ENCODE peak calls at places on chromosomes 7 and 10, in nine cellular contexts. O, M, R, Q, E, F, B, S and H are unnamed samples.

GRCh38 chr10:98417481-98417959 is 2.5 kb upstream of the PYROXD2 start:
- DNase-seq in B (no peak), Q (no peak), E (no peak), R (no peak), S (no peak), F (no peak), O (peak), M (no peak), H (no peak)

GRCh38 chr7:27203378-27203953 is 3.6 kb upstream of the HOXA13 start:
- DNase-seq in B (no peak), F (no peak), M (no peak), E (no peak), Q (no peak), O (no peak), S (peak), R (no peak), H (no peak)

GRCh38 chr10:63227207-63227895 is 94.2 kb downstream of the NRBF2 start:
- DNase-seq in M (no peak), R (no peak), E (peak), F (no peak), Q (no peak), S (peak), B (no peak), O (no peak), H (no peak)

GRCh38 chr10:89540550-89540949 is 5.2 kb upstream of the SLC16A12 start:
- DNase-seq in E (no peak), O (no peak), M (no peak), R (no peak), F (no peak), S (peak), Q (no peak), B (no peak), H (peak)

GRCh38 chr7:81120141-81120540 is 201.3 kb upstream of the SEMA3C start:
- DNase-seq in O (no peak), E (no peak), B (no peak), S (no peak), Q (no peak), F (no peak), R (no peak), M (no peak), H (no peak)

GRCh38 chr7:41579961-41580935 is 122.6 kb downstream of the INHBA start:
- DNase-seq in Q (no peak), R (no peak), S (peak), B (peak), E (no peak), F (no peak), O (no peak), M (no peak), H (peak)

GRCh38 chr10:120456626-120457430 is at the start of gene PLPP4:
- DNase-seq in B (peak), F (peak), Q (no peak), O (no peak), S (peak), E (no peak), M (peak), R (no peak), H (peak)

GRCh38 chr7:74082770-74083116 is 861 bp upstream of the LIMK1 start:
- DNase-seq in M (no peak), F (no peak), B (no peak), O (no peak), S (no peak), R (no peak), E (no peak), Q (peak), H (no peak)

GRCh38 chr7:143884276-143884977 is 17.5 kb downstream of the TCAF1 start:
- DNase-seq in R (no peak), O (no peak), F (no peak), Q (no peak), S (no peak), B (no peak), M (no peak), E (no peak), H (no peak)

GRCh38 chr7:108324053-108325038 is 131.9 kb downstream of the NRCAM start:
- DNase-seq in O (no peak), E (no peak), F (no peak), Q (no peak), M (no peak), B (no peak), S (no peak), R (no peak), H (no peak)

GRCh38 chr10:25831138-25831537 is 102.9 kb upstream of the MYO3A start:
- DNase-seq in O (no peak), B (no peak), R (no peak), F (no peak), E (no peak), Q (no peak), M (no peak), S (no peak), H (no peak)

GRCh38 chr10:58508316-58508715 is 4.4 kb upstream of the BICC1 start:
- DNase-seq in B (peak), S (peak), R (no peak), E (no peak), F (no peak), Q (no peak), M (no peak), O (no peak), H (peak)

GRCh38 chr7:129535896-129536295 is 33.6 kb downstream of the SMKR1 start:
- DNase-seq in E (no peak), B (no peak), S (no peak), M (no peak), O (no peak), F (no peak), R (peak), Q (no peak), H (no peak)

GRCh38 chr7:135235841-135236240 is 2.2 kb downstream of the STRA8 start:
- DNase-seq in O (no peak), F (no peak), S (no peak), M (no peak), R (no peak), B (no peak), Q (no peak), E (no peak), H (no peak)

GRCh38 chr7:95578299-95578855 is 17.9 kb downstream of the PDK4 start:
- DNase-seq in O (no peak), F (no peak), R (no peak), E (no peak), Q (no peak), S (no peak), B (no peak), M (no peak), H (no peak)

GRCh38 chr7:22083711-22084289 is 138.1 kb upstream of the CDCA7L start:
- DNase-seq in R (no peak), O (no peak), B (peak), M (no peak), F (peak), E (no peak), S (peak), Q (no peak), H (no peak)

GRCh38 chr7:55534262-55534915 is 37.9 kb downstream of the VOPP1 start:
- DNase-seq in S (peak), M (no peak), F (peak), O (no peak), R (peak), Q (no peak), E (no peak), B (peak), H (peak)

GRCh38 chr7:155362380-155363145 is 64.9 kb downstream of the INSIG1 start:
- DNase-seq in O (no peak), R (no peak), E (no peak), B (no peak), M (no peak), F (no peak), S (no peak), Q (no peak), H (no peak)

GRCh38 chr7:28124413-28124812 is 56.2 kb downstream of the JAZF1 start:
- DNase-seq in E (no peak), O (no peak), R (no peak), S (no peak), Q (no peak), M (no peak), F (no peak), B (no peak), H (no peak)

GRCh38 chr7:151061241-151062110 is 2.1 kb downstream of the SLC4A2 start:
- DNase-seq in E (no peak), B (peak), M (no peak), Q (no peak), F (no peak), R (no peak), O (no peak), S (no peak), H (no peak)

GRCh38 chr7:40802497-40802896 is 667.7 kb downstream of the SUGCT start:
- DNase-seq in Q (no peak), F (no peak), R (no peak), O (no peak), M (no peak), S (no peak), B (no peak), E (no peak), H (peak)

GRCh38 chr7:47711776-47712175 is 129.9 kb upstream of the TNS3 start:
- DNase-seq in S (no peak), M (no peak), Q (no peak), R (no peak), E (no peak), B (no peak), O (no peak), F (no peak), H (no peak)

GRCh38 chr7:47579458-47579857 is 2.5 kb downstream of the TNS3 start:
- DNase-seq in B (no peak), F (no peak), E (no peak), O (no peak), M (no peak), Q (no peak), R (no peak), S (no peak), H (no peak)

GRCh38 chr7:152759655-152760383 is at the start of gene ACTR3B:
- DNase-seq in Q (peak), R (peak), S (peak), M (peak), O (peak), B (peak), E (peak), F (peak), H (peak)

GRCh38 chr10:109961181-109962001 is 38.1 kb upstream of the XPNPEP1 start:
- DNase-seq in M (no peak), E (no peak), Q (no peak), R (no peak), F (no peak), O (no peak), S (peak), B (peak), H (peak)

GRCh38 chr10:92742331-92743228 is 52.8 kb downstream of the HHEX start:
- DNase-seq in R (no peak), B (no peak), O (no peak), S (no peak), E (no peak), Q (no peak), M (no peak), F (no peak), H (no peak)

GRCh38 chr7:139658919-139659675 is 118.7 kb downstream of the HIPK2 start:
- DNase-seq in M (no peak), F (no peak), B (no peak), O (no peak), E (no peak), R (no peak), S (no peak), Q (no peak), H (no peak)

DNA sequence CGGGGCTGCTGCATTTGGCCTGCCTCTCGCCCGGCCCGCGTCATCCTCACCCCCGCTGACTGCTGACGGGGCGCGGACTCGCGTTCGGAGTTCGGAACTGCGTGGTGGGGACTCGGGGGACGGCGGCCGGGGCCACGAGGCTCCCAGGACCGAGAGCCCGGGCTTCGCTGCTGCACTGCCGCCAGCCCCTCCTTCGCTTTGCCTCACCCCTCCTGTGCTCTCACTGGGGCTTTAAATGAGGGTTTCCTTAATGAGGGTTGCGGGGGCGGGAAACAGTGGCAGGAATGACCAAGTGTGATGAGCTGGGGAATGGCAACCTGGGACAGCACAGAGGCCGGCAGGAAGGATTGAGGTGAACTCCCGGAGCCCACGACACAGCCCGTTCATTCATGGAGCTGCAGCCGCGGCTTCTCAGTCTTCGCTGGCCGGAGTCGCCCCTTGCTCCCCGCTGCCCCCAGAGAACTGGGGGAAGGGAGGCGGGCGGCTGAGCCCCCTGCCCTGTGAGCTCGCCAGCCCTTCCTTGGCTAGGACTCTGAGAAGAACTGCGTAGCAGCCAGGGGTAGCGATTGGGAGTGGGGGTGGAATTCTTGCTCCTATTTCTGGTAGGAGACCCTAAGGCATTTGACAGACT is 1.5 kb upstream of the LRRC4 start:
- DNase-seq in F (peak), R (no peak), S (no peak), E (no peak), M (no peak), Q (peak), B (no peak), O (no peak), H (no peak)
- H3K4me3 ChIP-seq in F (peak), R (no peak), S (no peak), E (no peak), M (peak), Q (peak), B (peak), O (no peak), H (no peak)

DNA sequence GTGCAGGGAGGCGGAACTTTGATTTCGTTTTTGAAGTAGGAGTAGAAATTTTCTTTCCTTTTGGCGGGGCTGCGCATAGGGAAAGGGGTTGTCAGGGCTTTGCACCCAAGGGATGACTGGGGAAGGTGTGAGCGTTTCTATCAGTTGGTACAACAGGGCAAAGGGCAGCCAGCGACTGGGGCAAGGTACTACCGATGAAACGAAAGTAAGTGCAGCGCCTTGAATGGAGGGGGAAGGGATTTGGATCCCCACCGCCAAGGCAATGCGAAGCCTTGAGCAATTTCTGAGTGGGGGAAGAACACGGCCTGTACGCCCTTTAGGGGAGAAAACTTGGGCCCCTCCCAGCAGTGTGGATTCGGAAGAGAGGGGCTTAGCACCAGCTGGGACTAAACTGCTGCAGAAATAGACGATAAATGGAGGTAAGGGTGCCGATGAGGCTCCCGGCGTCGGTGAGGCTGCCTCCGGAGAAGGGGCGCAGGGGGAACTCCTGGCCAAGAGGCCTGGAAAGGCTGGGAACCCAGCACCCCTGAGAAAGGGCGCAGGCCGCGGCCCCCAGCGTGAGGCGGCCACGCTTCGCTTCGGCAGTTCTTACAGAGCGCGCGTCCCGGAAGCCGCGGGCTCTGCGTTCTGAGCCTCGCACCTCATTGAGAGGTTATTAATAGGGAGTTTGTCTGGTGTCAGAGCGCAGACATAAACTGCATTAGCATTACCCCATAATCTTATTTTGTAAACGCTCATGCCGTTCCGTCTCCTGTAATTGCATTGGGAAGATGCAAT is 10.0 kb upstream of the TLX1 start:
- DNase-seq in B (no peak), O (peak), R (peak), E (no peak), M (no peak), F (no peak), Q (no peak), S (no peak), H (no peak)
- H3K4me3 ChIP-seq in B (peak), O (no peak), R (peak), E (no peak), M (peak), F (peak), Q (peak), S (no peak), H (peak)

DNA sequence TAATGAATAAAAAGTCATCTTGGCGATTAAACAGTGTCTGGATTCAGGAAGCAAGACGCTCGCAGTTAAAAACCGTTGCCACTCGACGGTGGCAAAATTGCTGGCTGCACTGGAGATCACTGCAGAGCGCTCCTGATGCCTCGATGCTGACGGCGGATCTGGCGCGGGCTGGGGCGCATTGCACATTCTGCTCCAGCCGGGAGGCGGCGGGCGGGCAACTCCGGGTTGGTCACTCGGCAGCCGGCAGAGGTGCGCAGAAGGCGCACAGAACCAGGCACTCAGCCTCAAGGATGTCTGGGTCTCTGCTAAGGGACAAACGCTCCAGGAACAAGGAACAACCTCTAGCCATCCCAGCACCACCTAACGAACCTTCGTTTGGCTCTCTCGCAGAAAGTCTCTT is 254.5 kb downstream of the OTUD1 start:
- DNase-seq in S (no peak), O (no peak), E (no peak), Q (no peak), M (no peak), F (no peak), R (no peak), B (no peak), H (peak)
- H3K4me3 ChIP-seq in S (no peak), O (no peak), E (no peak), Q (no peak), M (no peak), F (no peak), R (no peak), B (no peak), H (no peak)

GRCh38 chr7:116970148-116970910 is 17.0 kb downstream of the ST7 start:
- DNase-seq in F (no peak), S (peak), M (no peak), Q (no peak), R (no peak), E (no peak), O (no peak), B (no peak), H (no peak)
- H3K4me3 ChIP-seq in F (no peak), S (no peak), M (no peak), Q (no peak), R (no peak), E (no peak), O (no peak), B (no peak), H (no peak)

GRCh38 chr10:42755028-42755451 is 27.6 kb upstream of the BMS1 start:
- DNase-seq in B (no peak), M (peak), E (no peak), R (no peak), O (no peak), Q (no peak), F (no peak), S (no peak), H (no peak)

GRCh38 chr10:42755591-42756093 is 27.0 kb upstream of the BMS1 start:
- DNase-seq in R (no peak), F (no peak), O (no peak), Q (no peak), S (no peak), M (no peak), E (no peak), B (no peak), H (no peak)

GRCh38 chr10:42753507-42754154 is 29.0 kb upstream of the BMS1 start:
- DNase-seq in O (no peak), F (peak), M (peak), Q (no peak), E (no peak), S (no peak), B (no peak), R (no peak), H (no peak)

GRCh38 chr10:42754155-42755027 is 28.2 kb upstream of the BMS1 start:
- DNase-seq in E (no peak), F (peak), S (no peak), B (peak), Q (peak), M (peak), R (no peak), O (peak), H (peak)

GRCh38 chr10:42753126-42753506 is 29.5 kb upstream of the BMS1 start:
- DNase-seq in R (peak), F (peak), O (peak), E (peak), B (peak), Q (peak), M (peak), S (peak), H (peak)
- H3K4me3 ChIP-seq in R (peak), F (peak), O (no peak), E (peak), B (peak), Q (peak), M (peak), S (peak), H (peak)

DNA sequence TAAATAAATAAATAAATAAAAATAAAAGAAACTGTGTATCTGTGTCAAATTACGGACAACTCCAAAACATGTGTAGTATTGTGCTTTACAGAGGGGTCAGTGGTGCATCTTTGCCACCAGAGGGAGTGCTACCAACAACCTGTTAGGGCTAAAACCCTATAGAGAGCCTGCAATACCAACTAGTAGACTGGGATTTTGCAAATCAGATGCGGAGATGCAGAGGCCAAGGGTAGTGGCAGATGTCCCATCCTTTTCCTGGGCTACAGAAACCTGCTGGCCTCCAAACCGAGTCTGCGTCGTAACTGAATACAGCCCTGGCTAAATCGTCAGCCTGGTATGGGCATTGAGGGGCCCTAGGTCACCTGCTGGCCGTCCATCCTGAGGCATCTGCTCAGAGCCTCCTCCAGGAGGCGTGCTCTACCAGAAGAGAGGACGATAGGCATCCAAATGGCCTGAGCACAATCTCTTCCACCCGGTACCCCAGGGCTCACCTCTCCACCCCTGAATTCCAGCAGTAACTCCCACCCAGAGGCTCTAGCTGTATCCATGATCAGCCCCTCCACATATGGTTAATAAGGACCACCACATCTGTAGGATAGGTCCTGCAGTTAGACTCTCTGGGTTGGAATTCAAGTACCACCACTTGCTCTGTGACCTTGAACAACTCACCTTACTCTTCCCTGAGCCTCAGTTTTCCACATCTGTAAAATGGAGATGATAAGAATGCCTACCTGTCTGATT is 6.2 kb upstream of the RRP12 start:
- DNase-seq in O (peak), Q (no peak), B (peak), E (peak), S (peak), M (peak), R (peak), F (peak), H (peak)
- H3K4me3 ChIP-seq in O (no peak), Q (no peak), B (no peak), E (peak), S (peak), M (peak), R (no peak), F (no peak), H (no peak)

GRCh38 chr7:141585592-141586510 is 34.6 kb downstream of the AGK start:
- DNase-seq in B (peak), F (no peak), R (no peak), Q (no peak), M (no peak), E (no peak), O (no peak), S (peak), H (peak)
- H3K4me3 ChIP-seq in B (no peak), F (no peak), R (no peak), Q (no peak), M (no peak), E (no peak), O (no peak), S (no peak), H (no peak)

GRCh38 chr10:132131581-132132250 is 55.0 kb upstream of the DPYSL4 start:
- DNase-seq in R (no peak), Q (peak), B (no peak), E (no peak), M (no peak), O (peak), S (no peak), F (no peak), H (no peak)
- H3K4me3 ChIP-seq in R (no peak), Q (no peak), B (no peak), E (no peak), M (no peak), O (no peak), S (no peak), F (no peak), H (no peak)